ENCODE peak calls at places on chromosomes 12 and 14, in five cellular contexts. X is GM12865, S is ascending aorta, Z is psoas muscle, U is HCT116. N is an unnamed sample.

GRCh38 chr14:63438065-63438757 is 105.0 kb downstream of the PPP2R5E start:
- DNase-seq in X (peak), S (no peak), Z (peak), U (peak), N (no peak)

GRCh38 chr14:56359245-56359644 is 220.4 kb upstream of the TMEM260 start:
- DNase-seq in X (peak), U (no peak), Z (no peak), S (no peak), N (no peak)

GRCh38 chr14:22177870-22178269 is 411.2 kb downstream of the DAD1 start:
- DNase-seq in Z (no peak), U (no peak), X (peak), S (no peak), N (no peak)

GRCh38 chr12:5432011-5432400 is at the start of gene NTF3:
- DNase-seq in X (no peak), U (no peak), Z (no peak), S (no peak), N (no peak)

GRCh38 chr14:68936476-68936875 is 42.6 kb downstream of the ACTN1 start:
- DNase-seq in X (no peak), S (no peak), U (no peak), Z (no peak), N (no peak)

GRCh38 chr14:104865631-104866441 is 768 bp downstream of the CEP170B start:
- DNase-seq in Z (peak), S (peak), U (peak), X (no peak), N (peak)

GRCh38 chr12:92462049-92462448 is 240.7 kb upstream of the PLEKHG7 start:
- DNase-seq in U (no peak), S (no peak), X (peak), Z (no peak), N (peak)

GRCh38 chr12:93229494-93230310 is 148.0 kb upstream of the NUDT4 start:
- DNase-seq in S (no peak), Z (no peak), U (peak), X (no peak), N (no peak)

GRCh38 chr14:69613312-69614073 is 2.1 kb downstream of the SUSD6 start:
- DNase-seq in X (peak), Z (no peak), S (no peak), U (no peak), N (no peak)

GRCh38 chr12:88251798-88252197 is 109.7 kb downstream of the TMTC3 start:
- DNase-seq in S (no peak), Z (no peak), X (no peak), U (no peak), N (no peak)

GRCh38 chr14:91409991-91410401 is 7.6 kb downstream of the CCDC88C start:
- DNase-seq in X (peak), S (no peak), U (no peak), Z (no peak), N (no peak)

DNA sequence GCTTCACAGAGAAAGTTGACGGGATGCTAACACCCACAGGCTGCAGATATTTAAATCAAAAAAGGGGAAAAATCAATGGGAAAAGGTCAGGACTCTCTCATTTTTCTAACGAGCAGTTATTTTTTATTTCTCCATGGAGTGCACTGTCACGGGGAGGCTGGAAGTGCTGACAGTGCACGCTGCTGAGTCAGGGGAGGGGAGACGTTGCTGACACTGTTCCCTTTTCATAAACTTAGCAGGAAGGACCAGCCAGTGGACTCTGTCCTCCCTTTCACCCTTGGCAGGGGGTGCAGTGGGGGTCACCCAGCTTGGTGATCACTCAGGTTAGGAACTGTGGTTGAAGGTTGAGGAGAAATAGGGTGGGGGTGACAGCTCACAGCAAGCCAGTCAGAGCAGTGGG is 65.6 kb upstream of the FUT8 start:
- DNase-seq in U (no peak), Z (no peak), X (no peak), S (no peak), N (no peak)
- H3K4me3 ChIP-seq in U (no peak), Z (no peak), X (no peak), S (no peak), N (no peak)

DNA sequence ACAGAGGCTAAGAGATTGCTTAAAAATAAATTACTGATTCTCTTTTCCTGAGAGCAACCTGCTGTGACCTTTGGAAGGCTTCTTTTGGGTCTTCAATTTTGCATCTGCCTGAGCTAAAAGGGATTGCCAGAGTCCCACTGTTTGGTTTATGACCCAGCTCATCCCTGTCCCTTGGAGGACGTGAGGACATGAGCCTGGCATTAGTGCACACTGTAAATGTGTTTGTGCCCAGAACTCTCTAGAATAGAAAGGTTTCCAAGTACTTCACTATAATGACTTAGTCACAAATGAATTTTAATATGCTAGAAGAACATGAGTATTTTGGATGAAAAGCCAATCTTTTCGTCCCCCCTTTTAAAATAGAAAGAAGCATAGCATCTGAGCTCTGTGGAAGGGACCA is 47.1 kb upstream of the CDKN3 start:
- DNase-seq in Z (no peak), X (no peak), S (no peak), U (no peak), N (no peak)
- H3K4me3 ChIP-seq in Z (peak), X (no peak), S (peak), U (no peak), N (no peak)

DNA sequence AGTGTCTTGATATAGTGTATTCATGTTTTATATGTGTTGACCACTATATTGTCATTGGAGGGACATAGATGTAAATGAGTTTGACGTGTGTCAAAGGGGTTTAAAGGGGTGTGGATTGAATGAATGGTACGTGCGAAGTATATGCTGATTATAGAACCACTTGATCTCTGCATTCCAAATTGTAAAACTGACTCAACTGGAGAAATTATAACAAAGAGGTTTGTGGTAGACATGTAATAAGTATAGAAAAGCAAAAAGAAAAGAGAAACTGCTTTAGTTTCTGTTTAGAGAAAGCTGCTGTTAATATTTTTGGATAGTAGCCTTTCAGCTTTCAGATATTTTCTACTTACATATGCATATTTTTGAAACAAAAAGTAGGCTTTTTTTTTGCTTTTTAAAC is 8.9 kb upstream of the MYRFL start:
- DNase-seq in U (no peak), Z (no peak), S (no peak), X (no peak), N (peak)
- H3K4me3 ChIP-seq in U (no peak), Z (no peak), S (no peak), X (no peak), N (no peak)

GRCh38 chr12:31900271-31900670 is 58.9 kb upstream of the RESF1 start:
- DNase-seq in Z (no peak), S (no peak), X (peak), U (no peak), N (no peak)

GRCh38 chr12:31896514-31897039 is 62.6 kb upstream of the RESF1 start:
- DNase-seq in Z (no peak), X (peak), S (peak), U (no peak), N (peak)

GRCh38 chr12:31899136-31899535 is 60.1 kb upstream of the RESF1 start:
- DNase-seq in X (no peak), S (no peak), U (no peak), Z (no peak), N (no peak)

GRCh38 chr12:31895449-31896150 is 63.6 kb upstream of the RESF1 start:
- DNase-seq in X (peak), U (no peak), S (no peak), Z (no peak), N (peak)

DNA sequence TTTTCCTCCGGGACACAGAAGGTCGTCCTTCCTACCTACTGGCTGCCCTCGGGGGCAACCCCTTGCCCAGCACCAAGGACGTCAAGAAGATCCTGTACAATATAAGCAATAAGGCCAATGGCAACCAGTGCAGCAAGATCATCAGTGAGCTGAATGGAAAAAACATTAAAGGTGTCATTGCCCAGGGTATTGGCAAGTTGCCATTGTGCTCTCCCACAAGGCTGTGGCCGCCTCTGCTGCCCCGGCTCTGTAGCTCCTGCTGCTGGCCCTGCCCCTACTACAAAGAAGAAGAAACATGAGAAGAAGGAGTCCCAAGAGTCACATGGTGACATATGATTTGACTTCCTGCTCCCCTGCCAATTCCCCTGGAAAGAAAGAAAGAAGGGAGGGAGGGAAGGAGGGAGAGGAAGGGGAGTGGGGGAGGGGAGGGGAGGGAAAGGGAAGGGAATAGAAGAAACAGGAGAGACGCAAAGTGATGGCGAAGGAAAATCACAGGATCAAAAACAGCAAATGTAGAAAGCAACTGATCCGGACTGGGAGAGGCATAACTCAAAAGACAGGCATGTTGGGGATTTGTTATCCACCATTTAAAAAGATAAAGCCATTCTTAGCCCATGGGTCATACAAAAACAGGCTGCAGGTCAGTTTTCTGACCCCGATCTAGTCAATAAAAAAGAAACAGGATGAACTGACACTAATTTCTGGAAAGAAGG is 61.3 kb upstream of the RESF1 start:
- DNase-seq in U (peak), X (peak), Z (no peak), S (no peak), N (peak)
- H3K4me3 ChIP-seq in U (no peak), X (peak), Z (no peak), S (no peak), N (no peak)

N was measured in GM06990.